ENCODE peak calls at places on chromosome 11, in four cellular contexts. One of them, this sample, is unnamed.

GRCh38 chr11:43693731-43694130 is 13.2 kb downstream of the HSD17B12 start:
- DNase-seq in anterior cingulate cortex: no peak
- DNase-seq in Caki2: no peak
- DNase-seq in T-cell: no peak
- DNase-seq in this sample: no peak

GRCh38 chr11:11349870-11350325 is 3.2 kb downstream of the CSNK2A3 start:
- DNase-seq in anterior cingulate cortex: no peak
- DNase-seq in Caki2: no peak
- DNase-seq in T-cell: no peak
- DNase-seq in this sample: no peak

GRCh38 chr11:128713595-128713994 is 19.7 kb downstream of the FLI1 start:
- DNase-seq in anterior cingulate cortex: no peak
- DNase-seq in Caki2: no peak
- DNase-seq in T-cell: no peak
- DNase-seq in this sample: no peak

GRCh38 chr11:9656864-9657263 is 7.0 kb upstream of the SWAP70 start:
- DNase-seq in anterior cingulate cortex: no peak
- DNase-seq in Caki2: no peak
- DNase-seq in T-cell: no peak
- DNase-seq in this sample: no peak

GRCh38 chr11:112588252-112588668 is 327.6 kb upstream of the PLET1 start:
- DNase-seq in anterior cingulate cortex: peak; percentile 69
- DNase-seq in Caki2: peak; percentile 39
- DNase-seq in T-cell: peak; percentile 20
- DNase-seq in this sample: no peak

GRCh38 chr11:78806214-78807004 is 231.7 kb upstream of the NARS2 start:
- DNase-seq in anterior cingulate cortex: no peak
- DNase-seq in Caki2: no peak
- DNase-seq in T-cell: no peak
- DNase-seq in this sample: no peak

GRCh38 chr11:19164881-19165280 is 36.9 kb downstream of the CSRP3 start:
- DNase-seq in anterior cingulate cortex: no peak
- DNase-seq in Caki2: no peak
- DNase-seq in T-cell: no peak
- DNase-seq in this sample: no peak

GRCh38 chr11:83437939-83438338 is 151.8 kb upstream of the CCDC90B start:
- DNase-seq in anterior cingulate cortex: no peak
- DNase-seq in Caki2: no peak
- DNase-seq in T-cell: no peak
- DNase-seq in this sample: no peak

GRCh38 chr11:75478690-75479597 is 45.9 kb upstream of the KLHL35 start:
- DNase-seq in anterior cingulate cortex: no peak
- DNase-seq in Caki2: no peak
- DNase-seq in T-cell: no peak
- DNase-seq in this sample: no peak

GRCh38 chr11:64971421-64972233 is at the start of gene MAJIN:
- DNase-seq in anterior cingulate cortex: peak; percentile 64
- DNase-seq in Caki2: no peak
- DNase-seq in T-cell: peak; percentile 81
- DNase-seq in this sample: peak; percentile 86

GRCh38 chr11:2166091-2166851 is 5.3 kb upstream of the INS start:
- DNase-seq in anterior cingulate cortex: no peak
- DNase-seq in Caki2: no peak
- DNase-seq in T-cell: peak; percentile 39
- DNase-seq in this sample: peak; percentile 26

GRCh38 chr11:78801161-78801884 is 226.7 kb upstream of the NARS2 start:
- DNase-seq in anterior cingulate cortex: no peak
- DNase-seq in Caki2: no peak
- DNase-seq in T-cell: no peak
- DNase-seq in this sample: no peak

GRCh38 chr11:2825261-2825885 is 60.2 kb downstream of the CDKN1C start:
- DNase-seq in anterior cingulate cortex: no peak
- DNase-seq in Caki2: no peak
- DNase-seq in T-cell: no peak
- DNase-seq in this sample: no peak

GRCh38 chr11:125904678-125905077 is 370 bp downstream of the DDX25 start:
- DNase-seq in anterior cingulate cortex: no peak
- DNase-seq in Caki2: no peak
- DNase-seq in T-cell: no peak
- DNase-seq in this sample: no peak

This sample was measured in CD4-positive, alpha-beta memory T cell.